ENCODE peak calls at places on chromosomes 1 and 21, in seven cellular contexts. D, N, F, J, K, I and Q are unnamed samples.

GRCh38 chr21:32414579-32415358 is 2.3 kb downstream of the EVA1C start:
- DNase-seq in N (no peak), F (peak; percentile 66), J (peak; percentile 61), K (no peak), I (no peak), D (no peak), Q (peak; percentile 21)

GRCh38 chr1:1678581-1679380 is 13.8 kb downstream of the SLC35E2B start:
- DNase-seq in K (peak; percentile 86), D (peak; percentile 70), N (peak; percentile 89), J (peak; percentile 9), F (no peak), I (no peak), Q (peak; percentile 72)

GRCh38 chr1:68485431-68486022 is 11.4 kb downstream of the DEPDC1 start:
- DNase-seq in J (no peak), F (peak; percentile 6), I (no peak), D (no peak), N (no peak), K (no peak), Q (no peak)

GRCh38 chr1:12601690-12602632 is 16.0 kb downstream of the DHRS3 start:
- DNase-seq in N (no peak), I (peak; percentile 56), K (no peak), F (no peak), J (peak; percentile 66), D (peak; percentile 64), Q (peak; percentile 56)

GRCh38 chr1:67833595-67833926 is 294 bp upstream of the GNG12 start:
- DNase-seq in J (peak; percentile 44), N (no peak), F (peak; percentile 96), K (no peak), D (no peak), I (no peak), Q (no peak)

GRCh38 chr1:209611771-209612570 is 28.5 kb downstream of the CAMK1G start:
- DNase-seq in N (no peak), F (no peak), K (peak; percentile 29), I (no peak), D (no peak), J (no peak), Q (no peak)

GRCh38 chr1:87718241-87718950 is 389.7 kb downstream of the LMO4 start:
- DNase-seq in I (no peak), N (no peak), F (no peak), K (no peak), D (no peak), J (peak; percentile 38), Q (peak; percentile 49)

GRCh38 chr1:186899577-186899976 is 70.8 kb downstream of the PLA2G4A start:
- DNase-seq in J (no peak), I (no peak), N (no peak), F (no peak), D (no peak), K (peak; percentile 48), Q (no peak)

GRCh38 chr1:86520789-86521521 is 25.9 kb upstream of the CLCA4 start:
- DNase-seq in I (no peak), F (no peak), N (no peak), D (no peak), K (no peak), J (no peak), Q (no peak)

GRCh38 chr1:65174585-65174984 is 26.6 kb downstream of the AK4 start:
- DNase-seq in F (peak; percentile 96), J (peak; percentile 95), K (no peak), I (peak; percentile 70), D (no peak), N (no peak), Q (no peak)
- H3K79me2 ChIP-seq in F (peaks cover 82% of the 10 kb centered on the region), J (peaks cover 95% of the 10 kb centered on the region), K (no peaks in the 10 kb centered on the region), I (peaks cover 89% of the 10 kb centered on the region), D (peaks cover 99% of the 10 kb centered on the region), N (no peaks in the 10 kb centered on the region), Q (peaks cover 76% of the 10 kb centered on the region)

DNA sequence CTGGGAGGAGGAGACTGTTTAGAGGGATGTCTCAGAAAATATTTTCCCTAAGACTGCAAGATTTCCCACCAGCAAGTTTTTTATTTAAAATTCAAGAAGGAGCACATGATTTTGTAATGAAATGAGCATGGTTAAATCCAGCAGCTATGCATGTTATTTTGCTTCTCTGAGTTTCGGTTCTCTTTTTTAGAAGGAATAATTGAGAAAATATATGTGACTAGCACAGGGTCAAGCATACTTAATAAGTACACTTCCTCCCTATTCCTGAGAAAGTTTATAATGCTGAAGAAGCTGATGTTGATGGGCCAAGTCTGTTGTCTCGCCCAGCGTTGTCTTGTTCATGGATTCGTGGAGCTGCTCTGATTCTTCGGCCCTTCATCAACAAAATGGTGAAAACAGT is 51.2 kb downstream of the EXO1 start:
- DNase-seq in J (no peak), D (no peak), N (peak; percentile 22), I (no peak), K (no peak), F (no peak), Q (no peak)
- TF ChIP-seq EZH2phosphoT487 in J (no peak), D (no peak), N (no peak), I (no peak), K (no peak), F (no peak), Q (no peak)

GRCh38 chr21:34944015-34944755 is 104.9 kb downstream of the RUNX1 start:
- DNase-seq in J (no peak), K (no peak), N (no peak), I (no peak), D (no peak), F (no peak), Q (no peak)
- H3K4me1 ChIP-seq in J (peaks cover 4% of the 10 kb centered on the region), K (no peaks in the 10 kb centered on the region), N (peaks cover 19% of the 10 kb centered on the region), I (no peaks in the 10 kb centered on the region), D (no peaks in the 10 kb centered on the region), F (peaks cover 11% of the 10 kb centered on the region), Q (no peaks in the 10 kb centered on the region)

DNA sequence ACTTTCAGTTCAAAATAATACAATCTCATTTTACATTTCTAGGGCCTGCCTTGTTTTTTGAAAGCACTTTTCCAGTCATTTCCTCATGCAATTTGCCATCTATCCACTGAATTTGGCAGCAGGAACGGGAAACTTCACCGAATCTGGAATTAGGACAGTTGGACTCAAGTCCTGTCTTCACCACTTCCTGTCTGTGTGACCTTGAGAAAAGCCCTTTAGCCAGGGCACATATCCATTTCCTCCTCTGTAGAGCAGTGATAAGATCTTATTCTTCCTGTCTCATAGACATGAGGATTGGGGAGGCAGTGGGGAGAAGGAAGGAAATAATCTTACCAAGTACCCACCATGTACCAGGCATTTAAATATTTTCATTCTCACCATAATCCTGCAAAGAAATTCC is 12.0 kb downstream of the VAV3 start:
- DNase-seq in J (no peak), I (no peak), K (no peak), D (no peak), N (peak; percentile 20), F (no peak), Q (no peak)
- H3K79me2 ChIP-seq in J (no peaks in the 10 kb centered on the region), I (no peaks in the 10 kb centered on the region), K (no peaks in the 10 kb centered on the region), D (peaks cover 15% of the 10 kb centered on the region), N (no peaks in the 10 kb centered on the region), F (no peaks in the 10 kb centered on the region), Q (no peaks in the 10 kb centered on the region)

GRCh38 chr1:163170975-163171676 is 31.6 kb downstream of the RGS5 start:
- DNase-seq in I (no peak), D (peak; percentile 15), J (peak; percentile 64), N (no peak), K (peak; percentile 18), F (peak; percentile 55), Q (no peak)
- TF ChIP-seq EZH2phosphoT487 in I (no peak), D (no peak), J (no peak), N (no peak), K (no peak), F (no peak), Q (no peak)

GRCh38 chr21:44911384-44912157 is 9.1 kb downstream of the ITGB2 start:
- DNase-seq in N (peak; percentile 48), K (no peak), J (peak; percentile 92), F (no peak), I (no peak), D (no peak), Q (no peak)
- H3K4me1 ChIP-seq in N (peaks cover 39% of the 10 kb centered on the region), K (no peaks in the 10 kb centered on the region), J (peaks cover 64% of the 10 kb centered on the region), F (peaks cover 5% of the 10 kb centered on the region), I (peaks cover 27% of the 10 kb centered on the region), D (no peaks in the 10 kb centered on the region), Q (peaks cover 5% of the 10 kb centered on the region)

DNA sequence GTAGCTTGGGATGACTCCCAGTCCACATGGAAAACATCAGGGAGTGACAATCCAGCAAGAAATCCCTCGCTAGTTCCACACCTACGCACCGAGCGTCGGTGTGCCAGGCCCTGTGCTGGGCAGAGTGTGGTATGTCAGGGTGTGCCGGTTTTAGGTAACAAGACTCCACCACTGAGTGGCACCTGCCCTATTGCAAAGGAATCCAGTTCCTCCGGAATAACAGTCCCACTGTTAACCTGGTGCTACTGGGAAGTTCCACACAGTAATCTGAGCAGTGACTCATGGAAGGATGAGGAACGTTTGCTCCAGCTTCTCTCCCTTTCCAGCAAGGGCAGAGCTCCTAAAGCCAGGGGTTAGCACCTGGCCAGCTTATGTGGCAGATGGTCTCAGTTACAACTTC is 14.3 kb downstream of the RNF207 start:
- DNase-seq in F (no peak), K (no peak), J (peak; percentile 99), D (no peak), I (peak; percentile 93), N (no peak), Q (no peak)
- H3K79me2 ChIP-seq in F (no peaks in the 10 kb centered on the region), K (no peaks in the 10 kb centered on the region), J (peaks cover 15% of the 10 kb centered on the region), D (no peaks in the 10 kb centered on the region), I (peaks cover 28% of the 10 kb centered on the region), N (no peaks in the 10 kb centered on the region), Q (peaks cover 2% of the 10 kb centered on the region)

GRCh38 chr1:26429741-26430140 is 2.4 kb upstream of the DHDDS start:
- DNase-seq in K (no peak), N (no peak), I (no peak), F (no peak), D (peak; percentile 69), J (no peak), Q (no peak)

GRCh38 chr1:26438041-26438440 is 5.9 kb downstream of the DHDDS start:
- DNase-seq in D (no peak), F (no peak), J (no peak), N (no peak), K (no peak), I (no peak), Q (no peak)

GRCh38 chr1:26432793-26433192 is 672 bp downstream of the DHDDS start:
- DNase-seq in K (no peak), N (no peak), I (no peak), J (no peak), D (no peak), F (no peak), Q (no peak)

GRCh38 chr1:26431979-26432695 is at the start of gene DHDDS:
- DNase-seq in F (peak; percentile 100), J (peak; percentile 97), N (peak; percentile 98), I (peak; percentile 93), D (peak; percentile 98), K (peak; percentile 98), Q (peak; percentile 99)

GRCh38 chr1:26434161-26434752 is 2.1 kb downstream of the DHDDS start:
- DNase-seq in I (no peak), N (no peak), F (no peak), D (no peak), J (peak; percentile 42), K (no peak), Q (no peak)
- TF ChIP-seq EZH2phosphoT487 in I (no peak), N (no peak), F (no peak), D (no peak), J (no peak), K (no peak), Q (no peak)

GRCh38 chr1:53292690-53293089 is 35.2 kb downstream of the LRP8 start:
- DNase-seq in N (peak; percentile 15), J (no peak), D (no peak), F (no peak), K (no peak), I (no peak), Q (no peak)
- H3K4me1 ChIP-seq in N (peaks cover 22% of the 10 kb centered on the region), J (peaks cover 20% of the 10 kb centered on the region), D (no peaks in the 10 kb centered on the region), F (peaks cover 14% of the 10 kb centered on the region), K (peaks cover 19% of the 10 kb centered on the region), I (peaks cover 32% of the 10 kb centered on the region), Q (peaks cover 19% of the 10 kb centered on the region)